ENCODE peak calls at places on chromosomes 13 and 19, in six cellular contexts. One of them, this sample, is unnamed.

GRCh38 chr13:43878897-43879322 is 630 bp downstream of the CCDC122 start:
- DNase-seq in AG09309: peak
- DNase-seq in lower lobe of right lung: peak
- DNase-seq in fibroblast of pulmonary artery: peak
- DNase-seq in tibial nerve: peak
- DNase-seq in uterus: peak
- DNase-seq in this sample: peak

GRCh38 chr19:33274663-33275558 is 27.4 kb downstream of the CEBPA start:
- DNase-seq in AG09309: no peak
- DNase-seq in lower lobe of right lung: no peak
- DNase-seq in fibroblast of pulmonary artery: no peak
- DNase-seq in tibial nerve: no peak
- DNase-seq in uterus: no peak
- DNase-seq in this sample: no peak

GRCh38 chr13:108269601-108270328 is at the start of gene TNFSF13B:
- DNase-seq in AG09309: no peak
- DNase-seq in lower lobe of right lung: peak
- DNase-seq in fibroblast of pulmonary artery: peak
- DNase-seq in tibial nerve: no peak
- DNase-seq in uterus: no peak
- DNase-seq in this sample: peak

GRCh38 chr19:12676928-12677327 is 4.8 kb downstream of the DHPS start:
- DNase-seq in AG09309: no peak
- DNase-seq in lower lobe of right lung: no peak
- DNase-seq in fibroblast of pulmonary artery: no peak
- DNase-seq in tibial nerve: no peak
- DNase-seq in uterus: no peak
- DNase-seq in this sample: no peak

GRCh38 chr13:74036373-74036772 is 97.8 kb downstream of the KLF12 start:
- DNase-seq in AG09309: no peak
- DNase-seq in lower lobe of right lung: no peak
- DNase-seq in fibroblast of pulmonary artery: no peak
- DNase-seq in tibial nerve: no peak
- DNase-seq in uterus: no peak
- DNase-seq in this sample: no peak

GRCh38 chr19:33866696-33867095 is 70.0 kb downstream of the KCTD15 start:
- DNase-seq in AG09309: no peak
- DNase-seq in lower lobe of right lung: no peak
- DNase-seq in fibroblast of pulmonary artery: no peak
- DNase-seq in tibial nerve: no peak
- DNase-seq in uterus: no peak
- DNase-seq in this sample: no peak

GRCh38 chr19:5857203-5858081 is 6.2 kb upstream of the FUT3 start:
- DNase-seq in AG09309: no peak
- DNase-seq in lower lobe of right lung: no peak
- DNase-seq in fibroblast of pulmonary artery: no peak
- DNase-seq in tibial nerve: no peak
- DNase-seq in uterus: no peak
- DNase-seq in this sample: no peak

GRCh38 chr13:44399045-44399444 is 25.4 kb downstream of the SERP2 start:
- DNase-seq in AG09309: no peak
- DNase-seq in lower lobe of right lung: no peak
- DNase-seq in fibroblast of pulmonary artery: no peak
- DNase-seq in tibial nerve: no peak
- DNase-seq in uterus: no peak
- DNase-seq in this sample: no peak

GRCh38 chr19:35856546-35857149 is at the start of gene KIRREL2:
- DNase-seq in AG09309: no peak
- DNase-seq in lower lobe of right lung: no peak
- DNase-seq in fibroblast of pulmonary artery: no peak
- DNase-seq in tibial nerve: no peak
- DNase-seq in uterus: no peak
- DNase-seq in this sample: peak

GRCh38 chr19:19120308-19121156 is 17.7 kb downstream of the TMEM161A start:
- DNase-seq in AG09309: no peak
- DNase-seq in lower lobe of right lung: no peak
- DNase-seq in fibroblast of pulmonary artery: peak
- DNase-seq in tibial nerve: peak
- DNase-seq in uterus: peak
- DNase-seq in this sample: peak

GRCh38 chr13:39587939-39588338 is 15.1 kb downstream of the LHFPL6 start:
- DNase-seq in AG09309: no peak
- DNase-seq in lower lobe of right lung: no peak
- DNase-seq in fibroblast of pulmonary artery: no peak
- DNase-seq in tibial nerve: no peak
- DNase-seq in uterus: no peak
- DNase-seq in this sample: no peak

GRCh38 chr13:35876601-35877000 is 254.6 kb downstream of the DCLK1 start:
- DNase-seq in AG09309: no peak
- DNase-seq in lower lobe of right lung: no peak
- DNase-seq in fibroblast of pulmonary artery: no peak
- DNase-seq in tibial nerve: no peak
- DNase-seq in uterus: no peak
- DNase-seq in this sample: no peak

GRCh38 chr13:93080587-93080986 is 146.0 kb upstream of the GPC6 start:
- DNase-seq in AG09309: no peak
- DNase-seq in lower lobe of right lung: no peak
- DNase-seq in fibroblast of pulmonary artery: peak
- DNase-seq in tibial nerve: no peak
- DNase-seq in uterus: no peak
- DNase-seq in this sample: no peak

GRCh38 chr13:51773515-51773914 is 30.4 kb downstream of the DHRS12 start:
- DNase-seq in AG09309: no peak
- DNase-seq in lower lobe of right lung: no peak
- DNase-seq in fibroblast of pulmonary artery: no peak
- DNase-seq in tibial nerve: no peak
- DNase-seq in uterus: no peak
- DNase-seq in this sample: no peak

GRCh38 chr19:5804516-5805464 is at the start of gene NRTN:
- DNase-seq in AG09309: no peak
- DNase-seq in lower lobe of right lung: no peak
- DNase-seq in fibroblast of pulmonary artery: no peak
- DNase-seq in tibial nerve: no peak
- DNase-seq in uterus: no peak
- DNase-seq in this sample: peak

GRCh38 chr13:35484384-35484783 is 7.9 kb upstream of the MAB21L1 start:
- DNase-seq in AG09309: no peak
- DNase-seq in lower lobe of right lung: no peak
- DNase-seq in fibroblast of pulmonary artery: no peak
- DNase-seq in tibial nerve: no peak
- DNase-seq in uterus: no peak
- DNase-seq in this sample: no peak

GRCh38 chr19:16627194-16627927 is 643 bp downstream of the MED26 start:
- DNase-seq in AG09309: no peak
- DNase-seq in lower lobe of right lung: peak
- DNase-seq in fibroblast of pulmonary artery: no peak
- DNase-seq in tibial nerve: no peak
- DNase-seq in uterus: no peak
- DNase-seq in this sample: peak

GRCh38 chr19:46480409-46480808 is 9.0 kb upstream of the PNMA8A start:
- DNase-seq in AG09309: no peak
- DNase-seq in lower lobe of right lung: no peak
- DNase-seq in fibroblast of pulmonary artery: peak
- DNase-seq in tibial nerve: no peak
- DNase-seq in uterus: peak
- DNase-seq in this sample: no peak

GRCh38 chr19:47865166-47865565 is 6.1 kb downstream of the TPRX2 start:
- DNase-seq in AG09309: no peak
- DNase-seq in lower lobe of right lung: no peak
- DNase-seq in fibroblast of pulmonary artery: no peak
- DNase-seq in tibial nerve: no peak
- DNase-seq in uterus: no peak
- DNase-seq in this sample: no peak

GRCh38 chr19:35135389-35135909 is 590 bp upstream of the LGI4 start:
- DNase-seq in AG09309: no peak
- DNase-seq in lower lobe of right lung: peak
- DNase-seq in fibroblast of pulmonary artery: peak
- DNase-seq in tibial nerve: peak
- DNase-seq in uterus: peak
- DNase-seq in this sample: peak

GRCh38 chr13:48726711-48727110 is 73.0 kb downstream of the CYSLTR2 start:
- DNase-seq in AG09309: no peak
- DNase-seq in lower lobe of right lung: no peak
- DNase-seq in fibroblast of pulmonary artery: no peak
- DNase-seq in tibial nerve: no peak
- DNase-seq in uterus: no peak
- DNase-seq in this sample: no peak

GRCh38 chr19:49881672-49882394 is 4.3 kb downstream of the TBC1D17 start:
- DNase-seq in AG09309: no peak
- DNase-seq in lower lobe of right lung: no peak
- DNase-seq in fibroblast of pulmonary artery: peak
- DNase-seq in tibial nerve: no peak
- DNase-seq in uterus: no peak
- DNase-seq in this sample: no peak

DNA sequence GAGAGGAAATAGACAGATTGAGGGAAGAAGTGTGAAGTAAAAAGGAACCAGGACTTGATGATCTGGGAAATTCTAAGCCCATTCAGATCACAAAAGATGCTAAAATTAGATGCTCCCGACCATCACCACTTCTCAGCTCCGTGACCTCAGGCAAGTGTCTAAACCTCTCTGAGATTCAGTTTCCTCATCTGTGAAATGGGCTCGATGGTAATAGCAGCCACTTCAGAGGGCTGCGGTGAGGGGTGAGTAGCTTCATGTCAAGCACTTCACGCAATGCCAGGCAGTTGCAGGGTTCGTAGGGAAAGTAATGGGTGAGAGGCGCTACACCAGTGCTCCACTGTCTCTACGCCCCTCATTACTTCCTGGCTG is 9.0 kb upstream of the NFIC start:
- DNase-seq in AG09309: no peak
- DNase-seq in lower lobe of right lung: no peak
- DNase-seq in fibroblast of pulmonary artery: no peak
- DNase-seq in tibial nerve: no peak
- DNase-seq in uterus: no peak
- DNase-seq in this sample: peak
- TF ChIP-seq CTCF in AG09309: no peak
- TF ChIP-seq CTCF in lower lobe of right lung: no peak
- TF ChIP-seq CTCF in fibroblast of pulmonary artery: no peak
- TF ChIP-seq CTCF in tibial nerve: no peak
- TF ChIP-seq CTCF in uterus: no peak
- TF ChIP-seq CTCF in this sample: no peak

DNA sequence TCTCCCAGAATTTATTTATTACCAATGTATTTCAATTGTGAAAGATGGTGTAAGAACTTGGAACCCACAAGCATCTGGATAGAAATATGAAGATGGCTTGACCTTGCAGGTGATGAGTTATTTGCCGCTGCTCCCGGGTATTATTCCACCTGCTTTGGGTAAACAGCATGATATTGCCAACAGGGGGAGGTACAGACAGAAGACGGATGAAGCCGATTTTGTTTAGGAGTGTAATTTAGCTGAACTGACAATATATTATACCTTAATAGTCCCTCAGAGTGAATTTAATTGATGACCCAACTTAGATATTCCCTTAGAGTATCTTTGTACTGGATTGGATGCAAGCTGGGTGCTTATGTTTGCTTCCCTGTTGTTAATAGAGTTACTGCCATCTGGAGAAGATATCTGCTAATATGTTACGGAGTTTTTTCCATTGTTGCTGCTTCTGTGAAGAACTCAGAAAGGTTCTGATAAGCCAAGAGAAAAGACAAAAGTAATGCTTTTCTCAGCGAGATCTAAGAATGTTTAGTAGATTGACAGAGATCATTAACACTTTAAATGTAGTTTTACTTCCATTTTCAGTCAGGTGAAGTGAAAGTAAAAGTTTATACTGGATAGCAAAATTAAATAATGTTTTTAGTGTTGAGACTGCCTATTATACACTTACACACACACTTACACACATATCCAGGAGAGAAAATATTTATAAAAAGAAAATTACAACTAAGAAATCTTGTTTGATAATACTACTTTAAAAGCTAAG is 2220.8 kb upstream of the PCDH20 start:
- DNase-seq in AG09309: no peak
- DNase-seq in lower lobe of right lung: no peak
- DNase-seq in fibroblast of pulmonary artery: peak
- DNase-seq in tibial nerve: no peak
- DNase-seq in uterus: no peak
- DNase-seq in this sample: no peak
- TF ChIP-seq CTCF in AG09309: no peak
- TF ChIP-seq CTCF in lower lobe of right lung: no peak
- TF ChIP-seq CTCF in fibroblast of pulmonary artery: peak
- TF ChIP-seq CTCF in tibial nerve: no peak
- TF ChIP-seq CTCF in uterus: no peak
- TF ChIP-seq CTCF in this sample: no peak

DNA sequence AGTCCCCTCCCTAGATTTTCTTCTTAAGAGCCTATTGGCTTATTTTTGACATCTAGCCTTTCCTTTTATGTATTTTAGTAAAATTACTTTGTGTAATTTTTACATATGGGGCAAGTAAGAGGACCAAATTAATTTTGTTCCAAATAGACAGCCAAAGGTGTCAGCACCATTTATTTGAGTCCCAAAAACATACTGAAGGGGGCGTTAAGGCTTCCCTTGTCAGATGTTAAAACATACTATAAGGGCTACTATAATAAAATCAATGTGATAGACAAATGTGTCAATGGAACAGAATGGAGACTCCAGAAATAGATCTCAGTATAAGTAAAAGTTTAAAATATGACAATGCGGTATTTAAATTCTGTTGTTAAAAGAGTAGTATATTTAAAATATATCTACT is 133.6 kb downstream of the MTUS2 start:
- DNase-seq in AG09309: no peak
- DNase-seq in lower lobe of right lung: no peak
- DNase-seq in fibroblast of pulmonary artery: no peak
- DNase-seq in tibial nerve: no peak
- DNase-seq in uterus: no peak
- DNase-seq in this sample: no peak
- TF ChIP-seq CTCF in AG09309: no peak
- TF ChIP-seq CTCF in lower lobe of right lung: no peak
- TF ChIP-seq CTCF in fibroblast of pulmonary artery: no peak
- TF ChIP-seq CTCF in tibial nerve: no peak
- TF ChIP-seq CTCF in uterus: no peak
- TF ChIP-seq CTCF in this sample: no peak

GRCh38 chr13:60094385-60095088 is 69.2 kb downstream of the DIAPH3 start:
- DNase-seq in AG09309: no peak
- DNase-seq in lower lobe of right lung: no peak
- DNase-seq in fibroblast of pulmonary artery: no peak
- DNase-seq in tibial nerve: no peak
- DNase-seq in uterus: no peak
- DNase-seq in this sample: no peak

GRCh38 chr13:60090579-60090978 is 73.1 kb downstream of the DIAPH3 start:
- DNase-seq in AG09309: no peak
- DNase-seq in lower lobe of right lung: no peak
- DNase-seq in fibroblast of pulmonary artery: peak
- DNase-seq in tibial nerve: no peak
- DNase-seq in uterus: no peak
- DNase-seq in this sample: no peak

GRCh38 chr13:60095300-60095699 is 68.4 kb downstream of the DIAPH3 start:
- DNase-seq in AG09309: no peak
- DNase-seq in lower lobe of right lung: no peak
- DNase-seq in fibroblast of pulmonary artery: no peak
- DNase-seq in tibial nerve: no peak
- DNase-seq in uterus: no peak
- DNase-seq in this sample: no peak

DNA sequence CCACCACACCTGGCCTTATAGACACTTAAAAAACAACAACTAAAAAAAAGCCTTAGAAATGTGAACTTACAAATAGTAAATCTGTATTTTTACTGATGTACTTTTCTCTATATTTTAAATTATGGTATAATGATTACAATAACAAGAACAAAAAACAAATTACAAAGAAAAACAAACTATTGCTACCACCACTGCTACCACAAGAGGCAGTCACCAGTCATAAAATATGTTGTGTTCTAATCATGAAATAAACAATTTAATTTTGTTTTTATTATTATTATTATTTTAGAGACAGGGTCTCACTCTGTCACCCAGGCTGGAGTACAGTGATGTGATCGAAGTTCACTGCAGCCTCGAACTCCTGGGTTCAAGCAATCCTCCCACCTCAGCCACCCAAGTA is 72.2 kb downstream of the DIAPH3 start:
- DNase-seq in AG09309: no peak
- DNase-seq in lower lobe of right lung: no peak
- DNase-seq in fibroblast of pulmonary artery: no peak
- DNase-seq in tibial nerve: no peak
- DNase-seq in uterus: no peak
- DNase-seq in this sample: no peak
- TF ChIP-seq CTCF in AG09309: no peak
- TF ChIP-seq CTCF in lower lobe of right lung: no peak
- TF ChIP-seq CTCF in fibroblast of pulmonary artery: peak
- TF ChIP-seq CTCF in tibial nerve: no peak
- TF ChIP-seq CTCF in uterus: no peak
- TF ChIP-seq CTCF in this sample: no peak

This sample was measured in activated CD8-positive, alpha-beta T cell treated with anti-CD3 and anti-CD28 coated beads for 36 hours.